ENCODE peak calls at places on chromosomes 12 and 14, in ten cellular contexts. J, Q, G, L, Y, R, I, B, V and F are unnamed samples.

GRCh38 chr12:123384318-123384993 is 524 bp downstream of the KMT5A start:
- DNase-seq in G (peak; percentile 53), Q (peak; percentile 38), I (no peak), L (no peak), V (peak; percentile 37), Y (no peak), B (peak; percentile 34), R (no peak), J (no peak), F (no peak)

GRCh38 chr14:105204206-105204930 is 23.3 kb upstream of the NUDT14 start:
- DNase-seq in L (peak; percentile 61), J (peak; percentile 76), R (peak; percentile 38), Y (no peak), V (no peak), G (no peak), B (no peak), Q (no peak), I (no peak), F (peak; percentile 15)

GRCh38 chr12:10873374-10873773 is 10.7 kb downstream of the PRH1 start:
- DNase-seq in R (peak; percentile 80), B (peak; percentile 30), V (no peak), J (no peak), Y (no peak), G (no peak), L (no peak), Q (no peak), I (no peak), F (no peak)

GRCh38 chr12:63792333-63792732 is 12.6 kb downstream of the RXYLT1 start:
- DNase-seq in G (no peak), Q (no peak), J (no peak), B (no peak), V (no peak), I (no peak), Y (no peak), R (no peak), L (no peak), F (no peak)

GRCh38 chr12:6946033-6946919 is 2.5 kb downstream of the C12orf57 start:
- DNase-seq in G (peak; percentile 90), Y (no peak), B (peak; percentile 95), I (no peak), Q (peak; percentile 95), L (no peak), J (no peak), R (no peak), V (peak; percentile 100), F (peak; percentile 73)

GRCh38 chr14:83291716-83292115 is 1758.1 kb upstream of the SEL1L start:
- DNase-seq in B (no peak), L (no peak), I (no peak), Y (no peak), J (no peak), Q (no peak), G (no peak), V (no peak), R (no peak), F (no peak)

GRCh38 chr14:64082837-64083236 is 211.3 kb downstream of the ESR2 start:
- DNase-seq in L (peak; percentile 60), G (no peak), B (no peak), Y (no peak), V (no peak), J (no peak), I (peak; percentile 20), R (peak; percentile 91), Q (peak; percentile 36), F (no peak)

GRCh38 chr12:51246254-51246853 is 7.7 kb downstream of the DAZAP2 start:
- DNase-seq in V (no peak), I (no peak), B (no peak), L (no peak), J (no peak), Q (no peak), R (peak; percentile 89), Y (no peak), G (no peak), F (no peak)

GRCh38 chr14:69887740-69888657 is 8.8 kb downstream of the SMOC1 start:
- DNase-seq in R (no peak), J (no peak), L (no peak), Q (no peak), I (no peak), G (no peak), B (no peak), Y (no peak), V (no peak), F (no peak)

GRCh38 chr12:18718462-18718861 is 19.4 kb downstream of the PLCZ1 start:
- DNase-seq in G (no peak), B (no peak), Q (no peak), R (no peak), V (no peak), I (no peak), L (no peak), Y (no peak), J (no peak), F (no peak)

GRCh38 chr12:19419086-19419485 is 20.2 kb upstream of the AEBP2 start:
- DNase-seq in L (no peak), G (no peak), I (no peak), Y (no peak), V (no peak), J (no peak), B (no peak), R (no peak), Q (no peak), F (no peak)

GRCh38 chr12:103571286-103571685 is 15.8 kb upstream of the STAB2 start:
- DNase-seq in V (peak; percentile 57), L (no peak), Y (no peak), B (peak; percentile 89), G (no peak), Q (peak; percentile 70), R (peak; percentile 10), J (peak; percentile 42), I (no peak), F (peak; percentile 44)

GRCh38 chr14:68977741-68978549 is 1.2 kb downstream of the ACTN1 start:
- DNase-seq in V (peak; percentile 64), I (peak; percentile 47), G (peak; percentile 70), L (peak; percentile 27), R (peak; percentile 86), J (peak; percentile 76), Q (peak; percentile 75), Y (peak; percentile 47), B (peak; percentile 80), F (peak; percentile 72)

GRCh38 chr12:114400925-114401324 is 5.0 kb downstream of the TBX5 start:
- DNase-seq in L (no peak), Y (no peak), B (peak; percentile 46), V (no peak), Q (peak; percentile 66), J (peak; percentile 55), G (no peak), I (peak; percentile 17), R (peak; percentile 80), F (no peak)

GRCh38 chr14:80621701-80622100 is 319.8 kb downstream of the CEP128 start:
- DNase-seq in Y (no peak), Q (no peak), I (no peak), B (no peak), R (peak; percentile 81), G (no peak), L (no peak), J (no peak), V (no peak), F (no peak)

GRCh38 chr14:57699947-57700346 is 165.9 kb downstream of the SLC35F4 start:
- DNase-seq in R (no peak), V (no peak), L (no peak), I (no peak), G (no peak), B (no peak), Q (no peak), J (no peak), Y (no peak), F (no peak)

GRCh38 chr12:4054643-4055042 is 181.4 kb upstream of the PARP11 start:
- DNase-seq in I (no peak), Y (no peak), R (no peak), Q (no peak), V (no peak), B (no peak), L (no peak), G (no peak), J (no peak), F (no peak)
- TF ChIP-seq CTCF in I (no peak), Y (no peak), R (no peak), Q (no peak), V (no peak), B (no peak), L (no peak), G (no peak), J (no peak), F (no peak)

DNA sequence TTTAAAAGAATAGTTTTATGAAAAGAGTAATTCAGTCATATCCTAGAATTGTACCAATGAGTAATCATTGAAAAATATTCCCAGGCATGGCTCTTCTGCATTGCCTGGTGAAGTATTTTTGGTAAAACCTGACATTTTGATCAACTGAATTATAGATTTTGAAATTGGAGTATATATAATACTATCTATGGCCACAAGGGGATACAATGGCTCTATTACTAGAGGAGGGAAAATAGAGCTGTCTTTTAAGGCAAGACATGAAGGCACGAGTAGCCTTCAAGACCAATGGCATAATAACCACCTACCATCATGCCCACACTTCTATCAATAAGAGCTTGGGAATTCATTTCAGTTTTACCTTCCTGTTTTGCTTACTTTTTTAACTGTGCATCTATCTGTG is 1241.4 kb upstream of the TMEM132C start:
- DNase-seq in Q (no peak), Y (no peak), V (no peak), I (no peak), R (no peak), G (no peak), B (no peak), L (no peak), J (no peak), F (no peak)
- TF ChIP-seq CTCF in Q (no peak), Y (no peak), V (no peak), I (no peak), R (peak; percentile 52), G (peak; percentile 44), B (peak; percentile 21), L (no peak), J (no peak), F (no peak)

GRCh38 chr12:79168687-79169086 is 304.1 kb downstream of the SYT1 start:
- DNase-seq in L (no peak), G (no peak), I (no peak), V (no peak), Y (no peak), R (no peak), Q (no peak), B (no peak), J (no peak), F (no peak)

GRCh38 chr12:79174656-79175055 is 310.1 kb downstream of the SYT1 start:
- DNase-seq in I (no peak), R (peak; percentile 78), B (peak; percentile 46), G (no peak), V (peak; percentile 7), L (no peak), Q (peak; percentile 46), J (no peak), Y (no peak), F (no peak)
- TF ChIP-seq CTCF in I (no peak), R (peak; percentile 46), B (no peak), G (no peak), V (no peak), L (no peak), Q (peak; percentile 56), J (peak; percentile 17), Y (no peak), F (no peak)

DNA sequence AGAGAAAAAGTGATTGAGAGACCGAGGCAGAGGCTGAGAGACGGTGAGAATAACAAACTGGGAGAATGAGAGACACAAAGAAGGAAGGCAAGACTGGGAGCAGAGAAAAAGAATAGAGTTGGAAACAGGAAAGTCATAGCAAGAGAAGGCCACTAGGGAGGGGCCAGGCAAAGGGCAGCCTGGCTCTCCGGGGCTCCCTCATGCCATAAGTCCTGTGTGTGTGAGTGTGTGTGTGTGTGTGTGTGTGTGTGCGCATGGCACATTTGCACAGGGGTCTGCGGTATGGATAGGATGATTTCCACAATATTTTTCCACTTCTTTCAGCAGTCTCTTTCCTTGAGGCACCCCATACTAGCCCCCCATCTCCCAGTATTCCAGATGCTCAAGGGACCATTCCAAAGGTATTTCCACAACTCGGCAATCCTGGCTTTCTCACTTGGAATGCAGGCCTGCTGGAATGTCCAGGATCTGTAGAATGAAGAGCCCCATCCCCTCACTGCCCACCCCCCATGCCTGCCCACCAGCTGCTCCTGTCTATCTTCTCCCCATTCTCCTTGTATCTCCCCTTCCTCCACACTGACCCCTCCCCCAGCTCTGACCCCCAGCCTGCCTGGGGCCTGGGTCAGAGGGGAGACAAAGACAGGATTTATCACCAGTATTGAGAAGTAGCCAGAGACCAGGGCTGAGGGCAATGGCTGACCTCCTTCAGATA is 9.0 kb downstream of the GPR84 start:
- DNase-seq in R (no peak), Q (no peak), B (peak; percentile 78), Y (no peak), G (no peak), I (no peak), J (no peak), L (no peak), V (no peak), F (no peak)
- TF ChIP-seq CTCF in R (peak; percentile 3), Q (no peak), B (peak; percentile 18), Y (no peak), G (no peak), I (no peak), J (no peak), L (no peak), V (no peak), F (no peak)